ENCODE peak calls at places on chromosomes 2 and 18, in nine cellular contexts. T is upper lobe of right lung; M is HTR-8/SVneo; V is caudate nucleus; Z is GM12891; L is activated naive CD4-positive, alpha-beta T cell treated with anti-CD3 and anti-CD28 coated beads for 36 hours; W is hepatic stellate cell; O is T-helper 2 cell; U is GM03348. Q is an unnamed sample.

GRCh38 chr2:128232965-128233789 is 85.5 kb downstream of the HS6ST1 start:
- DNase-seq in T (peak), M (peak), V (peak), Z (peak), L (peak), W (peak), O (peak), U (peak), Q (peak)

GRCh38 chr2:240121190-240121589 is 14.9 kb downstream of the COPS9 start:
- DNase-seq in T (no peak), M (no peak), V (no peak), Z (no peak), L (peak), W (no peak), O (no peak), U (no peak), Q (no peak)

GRCh38 chr2:46164581-46165301 is 132.5 kb upstream of the EPAS1 start:
- DNase-seq in T (no peak), M (peak), V (peak), Z (no peak), L (no peak), W (peak), O (no peak), U (peak), Q (peak)

GRCh38 chr2:218733615-218734021 is 23.0 kb downstream of the TTLL4 start:
- DNase-seq in T (no peak), M (no peak), V (peak), Z (peak), L (peak), W (no peak), O (no peak), U (peak), Q (no peak)

GRCh38 chr18:61850756-61851155 is 42.1 kb downstream of the RNF152 start:
- DNase-seq in T (no peak), M (no peak), V (no peak), Z (no peak), L (no peak), W (no peak), O (no peak), U (no peak), Q (no peak)

GRCh38 chr2:225122582-225123486 is 80.6 kb upstream of the DOCK10 start:
- DNase-seq in T (no peak), M (no peak), V (no peak), Z (no peak), L (peak), W (peak), O (no peak), U (peak), Q (no peak)

GRCh38 chr2:25976884-25977741 is 5.2 kb downstream of the KIF3C start:
- DNase-seq in T (no peak), M (no peak), V (peak), Z (no peak), L (no peak), W (no peak), O (no peak), U (peak), Q (no peak)

GRCh38 chr2:159272166-159272565 is 14.3 kb downstream of the WDSUB1 start:
- DNase-seq in T (no peak), M (no peak), V (no peak), Z (no peak), L (no peak), W (no peak), O (no peak), U (no peak), Q (no peak)

GRCh38 chr2:152415811-152416210 is 80.8 kb downstream of the FMNL2 start:
- DNase-seq in T (no peak), M (no peak), V (no peak), Z (no peak), L (no peak), W (no peak), O (no peak), U (no peak), Q (no peak)

GRCh38 chr18:10317864-10318685 is 136.4 kb upstream of the APCDD1 start:
- DNase-seq in T (no peak), M (no peak), V (no peak), Z (no peak), L (no peak), W (no peak), O (no peak), U (no peak), Q (no peak)

GRCh38 chr18:55041366-55041765 is 82.1 kb upstream of the CCDC68 start:
- DNase-seq in T (no peak), M (no peak), V (no peak), Z (no peak), L (no peak), W (no peak), O (no peak), U (no peak), Q (no peak)

GRCh38 chr2:45128580-45128997 is 119.3 kb upstream of the SIX2 start:
- DNase-seq in T (no peak), M (peak), V (no peak), Z (no peak), L (no peak), W (peak), O (no peak), U (peak), Q (peak)

GRCh38 chr2:65075605-65076344 is 19.6 kb downstream of the CEP68 start:
- DNase-seq in T (no peak), M (no peak), V (no peak), Z (no peak), L (no peak), W (no peak), O (no peak), U (peak), Q (no peak)

GRCh38 chr2:218291318-218291933 is 877 bp downstream of the TMBIM1 start:
- DNase-seq in T (no peak), M (no peak), V (no peak), Z (no peak), L (peak), W (peak), O (no peak), U (peak), Q (no peak)

GRCh38 chr2:121886059-121886458 is 130.6 kb downstream of the TSN start:
- DNase-seq in T (no peak), M (no peak), V (no peak), Z (no peak), L (no peak), W (no peak), O (no peak), U (no peak), Q (no peak)

GRCh38 chr2:18626256-18626668 is 36.9 kb upstream of the NT5C1B start:
- DNase-seq in T (no peak), M (peak), V (no peak), Z (no peak), L (no peak), W (peak), O (no peak), U (peak), Q (no peak)

GRCh38 chr2:15521782-15522181 is 39.4 kb downstream of the NBAS start:
- DNase-seq in T (no peak), M (no peak), V (no peak), Z (no peak), L (no peak), W (no peak), O (no peak), U (no peak), Q (peak)